ENCODE peak calls at places on chromosome 5, in five cellular contexts. H, A, X, W and V are unnamed samples.
A peak's percentile ranks its signal among the peaks of the same experiment; 100 is the strongest.

GRCh38 chr5:128304121-128304520 is 220.6 kb downstream of the SLC12A2 start:
- DNase-seq in X (no peak), H (no peak), W (no peak), A (peak; percentile 87), V (no peak)

GRCh38 chr5:71587709-71588532 is 781 bp downstream of the MCCC2 start:
- DNase-seq in W (no peak), X (peak; percentile 21), A (no peak), H (peak; percentile 9), V (no peak)

GRCh38 chr5:73030995-73031394 is 75.2 kb downstream of the FCHO2 start:
- DNase-seq in X (peak; percentile 9), A (peak; percentile 93), W (no peak), H (no peak), V (no peak)

GRCh38 chr5:132662925-132663770 is 5.2 kb downstream of the IL13 start:
- DNase-seq in A (no peak), H (peak; percentile 46), W (peak; percentile 69), X (no peak), V (peak; percentile 65)

GRCh38 chr5:127898551-127899213 is 184.9 kb upstream of the SLC12A2 start:
- DNase-seq in A (no peak), X (no peak), H (no peak), W (no peak), V (no peak)

GRCh38 chr5:168408561-168409321 is 77.5 kb upstream of the RARS1 start:
- DNase-seq in W (no peak), X (no peak), H (no peak), A (no peak), V (no peak)

GRCh38 chr5:53877243-53877642 is 316.8 kb downstream of the NDUFS4 start:
- DNase-seq in A (peak; percentile 82), X (no peak), H (no peak), W (no peak), V (no peak)

GRCh38 chr5:136159457-136159856 is 26.8 kb downstream of the SMAD5 start:
- DNase-seq in A (peak; percentile 66), W (no peak), X (no peak), H (no peak), V (no peak)

GRCh38 chr5:57891443-57891842 is 408.8 kb upstream of the ACTBL2 start:
- DNase-seq in A (no peak), X (no peak), H (no peak), W (no peak), V (no peak)

GRCh38 chr5:14190194-14191164 is 47.3 kb downstream of the TRIO start:
- DNase-seq in H (no peak), A (peak; percentile 100), X (no peak), W (no peak), V (no peak)
- H3K4me1 ChIP-seq in H (no peaks in the 10 kb centered on the region), A (peaks cover 82% of the 10 kb centered on the region), X (peaks cover 74% of the 10 kb centered on the region), W (no peaks in the 10 kb centered on the region), V (no peaks in the 10 kb centered on the region)

GRCh38 chr5:88786217-88786560 is 96.8 kb downstream of the MEF2C start:
- DNase-seq in W (no peak), A (peak; percentile 81), H (no peak), X (no peak), V (no peak)

GRCh38 chr5:88786789-88787188 is 96.2 kb downstream of the MEF2C start:
- DNase-seq in W (no peak), H (no peak), A (no peak), X (no peak), V (no peak)

GRCh38 chr5:88780731-88781130 is 102.3 kb downstream of the MEF2C start:
- DNase-seq in X (no peak), H (no peak), W (no peak), A (no peak), V (no peak)

GRCh38 chr5:88787856-88788255 is 95.1 kb downstream of the MEF2C start:
- DNase-seq in W (no peak), H (no peak), X (no peak), A (peak; percentile 47), V (no peak)

DNA sequence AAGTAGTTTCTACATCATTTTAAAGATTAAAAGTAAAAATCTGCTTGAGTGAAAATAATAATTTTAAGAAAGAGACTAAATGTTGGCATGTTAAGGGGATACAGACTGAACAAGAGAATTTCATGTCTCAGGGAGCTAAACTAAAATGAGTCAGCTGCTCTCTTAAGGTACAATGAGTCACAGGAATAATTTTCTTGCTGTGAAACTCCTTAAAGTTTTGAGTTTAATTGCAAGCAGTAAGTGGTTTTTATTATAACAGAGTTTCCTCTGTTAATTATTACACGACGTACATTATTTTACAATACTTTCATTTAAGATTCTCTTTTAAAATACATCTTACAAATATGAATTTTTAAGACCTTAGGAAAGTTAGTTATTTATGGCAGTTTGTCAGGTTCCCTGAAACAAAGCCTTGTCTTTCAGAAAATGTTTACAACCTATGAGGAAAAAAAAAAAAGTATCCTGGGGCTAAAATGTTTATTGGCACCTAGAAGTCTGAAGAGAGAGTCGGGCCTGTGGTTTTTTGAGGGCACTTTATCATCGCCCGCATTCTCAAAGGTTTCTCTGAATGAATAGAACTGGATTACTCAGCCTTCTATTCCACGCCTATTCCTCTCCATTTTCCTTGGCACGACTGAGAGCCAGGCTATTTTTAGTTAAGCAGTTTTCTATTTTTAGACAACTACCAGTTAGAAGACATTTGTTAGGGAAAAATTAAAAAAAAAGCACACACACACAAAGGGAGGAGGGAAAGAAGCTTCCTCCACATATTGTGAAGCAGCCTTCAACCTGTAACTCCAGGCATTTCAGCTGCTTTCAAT is 97.4 kb downstream of the MEF2C start:
- DNase-seq in H (no peak), A (peak; percentile 97), W (no peak), X (no peak), V (no peak)
- H3K4me3 ChIP-seq in H (no peak overlapping the region), A (peak overlapping the region; percentile 59), W (no peak overlapping the region), X (peak overlapping the region; percentile 58), V (no peak overlapping the region)

GRCh38 chr5:140550147-140551079 is 3.0 kb downstream of the EIF4EBP3 start:
- DNase-seq in X (no peak), A (no peak), H (no peak), W (no peak), V (no peak)
- H3K27ac ChIP-seq in X (peak overlapping the region; percentile 87), A (no peak overlapping the region), H (peak overlapping the region; percentile 27), W (peak overlapping the region; percentile 89), V (no peak overlapping the region)

GRCh38 chr5:170278611-170279500 is 18.7 kb downstream of the LCP2 start:
- DNase-seq in A (no peak), X (no peak), H (peak; percentile 97), W (peak; percentile 83), V (peak; percentile 93)
- H3K4me1 ChIP-seq in A (no peaks in the 10 kb centered on the region), X (no peaks in the 10 kb centered on the region), H (peaks cover 66% of the 10 kb centered on the region), W (peaks cover 92% of the 10 kb centered on the region), V (peaks cover 96% of the 10 kb centered on the region)

DNA sequence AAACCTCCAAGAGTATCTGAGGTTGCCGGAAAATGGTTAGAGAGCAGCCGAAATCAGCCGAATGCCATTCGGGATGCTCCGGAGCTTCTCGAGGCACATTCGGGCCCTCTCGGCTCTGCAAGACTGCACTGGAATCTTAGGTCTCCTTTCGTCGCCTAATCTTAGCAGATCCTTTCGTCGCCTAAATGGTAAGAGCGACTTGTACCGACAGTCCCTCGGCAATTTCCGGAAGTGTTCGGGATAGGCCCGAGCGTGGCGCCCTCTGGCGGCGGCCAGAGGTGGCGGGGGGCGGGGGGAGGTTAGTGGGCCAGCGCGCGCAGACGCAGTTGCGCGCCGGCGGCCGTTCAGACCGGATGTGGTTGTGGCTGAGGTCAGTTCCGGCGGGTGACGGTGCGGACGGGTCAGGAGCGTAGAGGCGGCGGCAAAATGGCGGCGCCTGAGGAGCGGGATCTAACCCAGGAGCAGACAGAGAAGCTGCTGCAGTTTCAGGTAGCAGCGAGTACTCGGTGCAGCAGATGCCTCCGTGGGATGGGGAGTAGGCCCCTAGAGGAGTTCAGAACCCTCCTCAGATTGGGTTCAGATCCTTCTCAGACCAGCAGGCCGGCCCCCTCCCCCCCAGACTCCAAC is at the start of gene FAF2:
- DNase-seq in X (peak; percentile 99), W (peak; percentile 100), A (peak; percentile 98), H (peak; percentile 98), V (peak; percentile 97)
- H3K4me3 ChIP-seq in X (peak within 1 kb of the TSS; percentile 93), W (peak within 1 kb of the TSS; percentile 99), A (peak within 1 kb of the TSS; percentile 98), H (peak within 1 kb of the TSS; percentile 67), V (peak within 1 kb of the TSS; percentile 98)

GRCh38 chr5:112491257-112491656 is 72.2 kb upstream of the EPB41L4A start:
- DNase-seq in W (no peak), H (no peak), A (no peak), X (peak; percentile 12), V (no peak)
- H3K27ac ChIP-seq in W (no peak overlapping the region), H (no peak overlapping the region), A (no peak overlapping the region), X (no peak overlapping the region), V (no peak overlapping the region)

GRCh38 chr5:35483797-35484196 is 133.9 kb upstream of the SPEF2 start:
- DNase-seq in A (no peak), X (no peak), W (no peak), H (no peak), V (no peak)

GRCh38 chr5:35487255-35488035 is 130.2 kb upstream of the SPEF2 start:
- DNase-seq in A (no peak), H (no peak), X (no peak), W (no peak), V (no peak)

GRCh38 chr5:35484241-35484640 is 133.4 kb upstream of the SPEF2 start:
- DNase-seq in A (no peak), H (no peak), X (no peak), W (no peak), V (no peak)

GRCh38 chr5:35488055-35488454 is 129.6 kb upstream of the SPEF2 start:
- DNase-seq in W (no peak), A (no peak), X (no peak), H (no peak), V (no peak)

DNA sequence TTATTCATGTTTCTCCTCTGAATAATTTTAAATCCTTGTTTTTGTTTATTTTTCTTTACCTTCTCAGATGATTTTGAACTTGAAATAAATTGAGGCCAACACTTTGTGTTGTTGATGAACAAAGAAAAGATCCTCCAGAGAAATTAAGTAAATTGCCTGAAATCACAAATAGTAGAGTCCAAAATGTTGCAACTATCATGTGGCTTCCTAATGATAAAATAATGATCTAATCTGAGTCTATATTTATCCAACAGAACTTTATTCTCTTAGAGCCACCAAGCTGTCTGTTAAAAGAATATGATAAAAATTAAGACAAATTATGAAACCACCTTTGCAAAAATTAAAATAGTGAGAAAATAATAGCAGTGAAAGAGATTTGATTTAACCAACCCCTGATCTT is 132.2 kb upstream of the SPEF2 start:
- DNase-seq in A (no peak), H (no peak), X (no peak), W (no peak), V (no peak)
- H3K4me1 ChIP-seq in A (no peaks in the 10 kb centered on the region), H (no peaks in the 10 kb centered on the region), X (no peaks in the 10 kb centered on the region), W (no peaks in the 10 kb centered on the region), V (no peaks in the 10 kb centered on the region)

DNA sequence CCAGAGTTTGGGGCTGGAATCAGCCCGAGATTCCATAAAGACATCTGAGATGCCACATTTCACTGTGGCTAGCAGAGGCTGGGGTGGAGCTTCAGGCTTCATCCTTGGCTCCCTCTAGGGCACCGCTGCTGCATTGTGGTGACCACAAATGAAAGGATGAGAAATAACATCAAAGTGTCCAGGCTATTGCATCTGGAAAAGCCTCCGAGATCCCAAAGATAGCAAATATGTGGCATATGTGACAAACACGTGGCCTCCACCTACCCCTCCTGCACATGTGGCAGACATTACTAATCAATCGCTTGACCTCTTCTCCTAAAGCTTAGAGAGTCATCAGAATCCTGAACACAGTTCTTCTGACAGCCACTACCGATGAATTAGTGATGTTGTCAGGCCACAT is 4.5 kb downstream of the SPARC start:
- DNase-seq in H (no peak), X (no peak), W (no peak), A (no peak), V (no peak)
- H3K4me3 ChIP-seq in H (no peak overlapping the region), X (no peak overlapping the region), W (no peak overlapping the region), A (peak overlapping the region; percentile 26), V (no peak overlapping the region)

GRCh38 chr5:130974284-130974683 is 190.8 kb downstream of the HINT1 start:
- DNase-seq in A (no peak), W (no peak), H (no peak), X (no peak), V (no peak)
- H3K27ac ChIP-seq in A (no peak overlapping the region), W (no peak overlapping the region), H (no peak overlapping the region), X (no peak overlapping the region), V (no peak overlapping the region)